ENCODE peak calls at places on chromosome 22, in five cellular contexts. K is astrocyte; D is CD8-positive, alpha-beta T cell; Z is stomach; X is A549. N is an unnamed sample.

GRCh38 chr22:44646668-44647067 is 55.3 kb upstream of the PRR5 start:
- DNase-seq in K (no peak), D (no peak), Z (no peak), X (no peak), N (no peak)

GRCh38 chr22:27872488-27872887 is 46.6 kb downstream of the PITPNB start:
- DNase-seq in K (no peak), D (no peak), Z (no peak), X (no peak), N (no peak)

GRCh38 chr22:50269573-50270301 is 443 bp downstream of the MAPK11 start:
- DNase-seq in K (peak; percentile 42), D (no peak), Z (no peak), X (no peak), N (no peak)

GRCh38 chr22:44394246-44395115 is 81.7 kb upstream of the SHISAL1 start:
- DNase-seq in K (no peak), D (no peak), Z (no peak), X (no peak), N (no peak)

GRCh38 chr22:50550395-50550794 is 4.7 kb downstream of the KLHDC7B start:
- DNase-seq in K (no peak), D (no peak), Z (no peak), X (no peak), N (no peak)

GRCh38 chr22:47484960-47485571 is 722.6 kb downstream of the TBC1D22A start:
- DNase-seq in K (no peak), D (no peak), Z (no peak), X (no peak), N (no peak)

GRCh38 chr22:39237276-39238123 is 7.3 kb downstream of the PDGFB start:
- DNase-seq in K (no peak), D (no peak), Z (peak; percentile 54), X (no peak), N (no peak)

GRCh38 chr22:28375761-28376534 is 303.7 kb downstream of the TTC28 start:
- DNase-seq in K (no peak), D (no peak), Z (no peak), X (no peak), N (no peak)

GRCh38 chr22:45731798-45732495 is 60.3 kb downstream of the ATXN10 start:
- DNase-seq in K (peak; percentile 53), D (no peak), Z (no peak), X (peak; percentile 53), N (no peak)

GRCh38 chr22:46843691-46844297 is 81.3 kb downstream of the TBC1D22A start:
- DNase-seq in K (peak; percentile 51), D (no peak), Z (no peak), X (no peak), N (no peak)

GRCh38 chr22:39519681-39520053 is 695 bp upstream of the ATF4 start:
- DNase-seq in K (no peak), D (no peak), Z (peak; percentile 62), X (peak; percentile 61), N (no peak)

GRCh38 chr22:30239421-30240405 is 6.8 kb downstream of the LIF start:
- DNase-seq in K (no peak), D (no peak), Z (no peak), X (no peak), N (no peak)

GRCh38 chr22:39661842-39662676 is 91.5 kb downstream of the CACNA1I start:
- DNase-seq in K (no peak), D (peak; percentile 75), Z (peak; percentile 37), X (no peak), N (no peak)

GRCh38 chr22:18060646-18061620 is 16.9 kb upstream of the PEX26 start:
- DNase-seq in K (peak; percentile 72), D (no peak), Z (no peak), X (peak; percentile 80), N (no peak)

GRCh38 chr22:45968751-45969413 is 8.1 kb downstream of the WNT7B start:
- DNase-seq in K (peak; percentile 95), D (no peak), Z (no peak), X (no peak), N (peak; percentile 66)

DNA sequence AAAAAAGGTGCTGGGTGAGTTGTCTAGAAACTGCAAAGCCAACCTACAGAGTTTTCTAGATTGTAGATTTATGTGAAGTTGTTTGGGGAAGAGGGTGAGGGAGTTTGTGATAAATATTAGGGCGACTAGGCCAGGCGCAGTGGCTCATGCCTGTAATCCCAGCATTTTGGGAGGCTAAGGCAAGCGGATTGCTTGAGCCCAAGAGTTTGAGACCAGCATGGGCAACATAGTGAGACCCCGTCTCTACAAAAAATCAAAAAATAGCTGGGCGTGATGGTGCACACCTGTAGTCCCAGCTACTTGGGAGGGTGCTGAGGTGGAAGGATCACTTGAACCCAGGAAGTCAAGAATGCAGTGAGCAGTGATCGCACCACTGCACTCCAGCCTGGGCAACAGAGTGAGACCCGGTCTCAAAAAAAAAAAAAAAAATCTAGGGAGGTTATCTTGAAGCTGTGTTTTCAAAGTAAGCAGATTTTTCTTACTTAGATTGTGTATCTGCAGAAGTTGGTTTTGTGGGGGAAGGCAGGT is 844 bp downstream of the APOL6 start:
- DNase-seq in K (no peak), D (no peak), Z (no peak), X (no peak), N (no peak)
- H3K4me3 ChIP-seq in K (peak overlapping the region; percentile 57), D (peak overlapping the region; percentile 88), Z (peak overlapping the region; percentile 57), X (peak overlapping the region; percentile 42), N (peak overlapping the region; percentile 72)

GRCh38 chr22:22103078-22103593 is 120.5 kb upstream of the TOP3B start:
- DNase-seq in K (no peak), D (no peak), Z (no peak), X (peak; percentile 18), N (no peak)
- TF ChIP-seq CTCF in K (peak; percentile 39), D (no peak), Z (no peak), X (no peak), N (peak; percentile 47)

DNA sequence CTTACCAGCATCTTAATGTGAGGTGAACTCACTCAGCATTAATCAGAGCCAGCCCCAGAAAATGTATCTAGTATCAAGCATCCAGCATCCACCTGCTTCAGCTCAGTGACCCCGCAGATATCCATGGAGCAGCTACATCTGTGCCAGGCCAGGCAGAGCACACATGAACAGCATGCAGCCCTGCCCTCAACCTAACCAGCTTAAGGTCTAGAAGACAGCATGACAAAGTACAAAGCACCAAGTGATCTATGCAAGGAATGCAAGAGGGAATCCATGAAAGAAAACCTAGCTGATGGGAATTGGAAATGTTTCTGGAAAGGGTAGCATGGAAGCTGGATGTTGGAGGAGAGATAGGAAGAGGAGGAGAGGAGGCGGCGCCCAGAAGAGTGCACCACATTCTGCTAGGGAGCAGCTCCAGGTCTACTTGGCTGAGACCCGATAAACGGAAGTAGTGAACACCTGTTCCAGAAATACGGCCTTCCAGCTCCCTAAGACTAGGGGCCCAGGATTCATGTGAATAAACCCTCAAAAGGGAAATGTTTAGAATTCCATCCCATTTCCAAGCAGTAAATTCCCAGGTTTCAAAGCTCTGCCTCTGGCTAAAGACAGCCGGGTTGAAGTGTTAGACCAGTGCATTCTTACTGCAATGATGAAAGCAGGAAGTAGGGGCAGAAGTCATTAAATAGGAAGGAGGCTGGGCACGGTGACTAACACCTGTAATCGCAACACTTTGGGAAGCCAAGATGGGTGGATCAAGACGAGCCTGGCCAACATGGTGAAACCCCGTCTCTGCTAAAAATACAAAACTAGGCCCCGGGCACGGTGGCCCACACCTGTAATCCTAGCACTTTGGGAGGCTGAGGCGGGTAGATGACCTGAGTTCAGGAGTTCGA is 23.5 kb upstream of the L3MBTL2 start:
- DNase-seq in K (peak; percentile 78), D (no peak), Z (no peak), X (no peak), N (no peak)
- H3K27ac ChIP-seq in K (no peak overlapping the region), D (no peak overlapping the region), Z (no peak overlapping the region), X (no peak overlapping the region), N (no peak overlapping the region)

GRCh38 chr22:31343235-31344191 is 2.6 kb downstream of the PATZ1 start:
- DNase-seq in K (no peak), D (no peak), Z (peak; percentile 93), X (no peak), N (no peak)
- H3K4me3 ChIP-seq in K (peak overlapping the region; percentile 25), D (peak overlapping the region; percentile 72), Z (peak overlapping the region; percentile 70), X (peak overlapping the region; percentile 28), N (peak overlapping the region; percentile 50)

DNA sequence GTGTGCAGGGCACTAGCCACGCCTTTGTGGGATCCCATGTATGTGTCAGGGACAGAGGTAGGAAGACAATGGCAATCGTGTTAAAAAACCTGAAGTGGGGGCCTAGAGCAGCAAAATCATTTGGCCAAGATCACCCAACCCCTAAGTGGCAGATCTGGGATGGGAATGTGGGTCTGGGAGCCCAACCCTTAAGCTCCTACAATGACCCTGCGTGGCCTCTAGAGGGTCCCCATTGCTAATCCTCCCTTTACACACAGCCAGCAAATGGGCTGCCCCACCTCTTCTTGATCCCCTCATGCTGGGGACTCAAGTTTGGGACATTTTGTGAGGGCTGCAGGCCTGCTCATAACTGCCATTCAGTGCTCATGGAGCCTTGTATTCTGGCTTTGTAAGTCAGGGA is 73.2 kb upstream of the SUSD2 start:
- DNase-seq in K (no peak), D (no peak), Z (no peak), X (no peak), N (no peak)
- TF ChIP-seq CTCF in K (no peak), D (no peak), Z (no peak), X (no peak), N (no peak)

N was measured in AG04450.